ENCODE peak calls at places on chromosome 12, in five cellular contexts. V is CD8-positive, alpha-beta T cell; C is AG10803; T is upper lobe of left lung; L is kidney. J is an unnamed sample.

GRCh38 chr12:52798671-52799497 is 3.0 kb upstream of the KRT3 start:
- DNase-seq in C (peak), T (no peak), L (no peak), V (no peak), J (no peak)

GRCh38 chr12:120110550-120111501 is 5.7 kb downstream of the RAB35 start:
- DNase-seq in V (peak), T (no peak), C (no peak), L (peak), J (no peak)

GRCh38 chr12:93922583-93923006 is 225.8 kb upstream of the PLXNC1 start:
- DNase-seq in V (no peak), C (no peak), T (no peak), L (no peak), J (no peak)

GRCh38 chr12:1171657-1172056 is 180.6 kb downstream of the ERC1 start:
- DNase-seq in V (no peak), C (no peak), T (no peak), L (no peak), J (no peak)

GRCh38 chr12:3127832-3128231 is 50.7 kb downstream of the TSPAN9 start:
- DNase-seq in V (no peak), C (no peak), T (no peak), L (no peak), J (no peak)

GRCh38 chr12:109291531-109292341 is 17.3 kb downstream of the FOXN4 start:
- DNase-seq in C (peak), L (peak), V (no peak), T (peak), J (no peak)

GRCh38 chr12:84912191-84913142 is at the start of gene SLC6A15:
- DNase-seq in V (no peak), C (peak), T (peak), L (peak), J (peak)

GRCh38 chr12:12927211-12928079 is 24.5 kb downstream of the GPRC5D start:
- DNase-seq in L (peak), V (peak), T (peak), C (peak), J (no peak)

GRCh38 chr12:99960312-99960711 is 24.4 kb downstream of the ANKS1B start:
- DNase-seq in C (no peak), T (no peak), L (no peak), V (no peak), J (no peak)

GRCh38 chr12:63410197-63410596 is 258.1 kb downstream of the DPY19L2 start:
- DNase-seq in C (no peak), L (no peak), T (no peak), V (no peak), J (no peak)
- H3K4me3 ChIP-seq in C (no peak), L (no peak), T (no peak), V (no peak), J (no peak)

GRCh38 chr12:96218989-96219678 is 25.0 kb downstream of the ELK3 start:
- DNase-seq in T (no peak), C (no peak), V (no peak), L (no peak), J (no peak)
- H3K4me3 ChIP-seq in T (no peak), C (peak), V (no peak), L (no peak), J (no peak)

GRCh38 chr12:33439587-33440011 is at the start of gene SYT10:
- DNase-seq in C (no peak), V (no peak), L (peak), T (peak), J (no peak)

GRCh38 chr12:33438890-33439586 is 581 bp downstream of the SYT10 start:
- DNase-seq in C (peak), V (no peak), L (peak), T (peak), J (no peak)

GRCh38 chr12:33440477-33440876 is 858 bp upstream of the SYT10 start:
- DNase-seq in T (no peak), C (no peak), V (no peak), L (no peak), J (no peak)

GRCh38 chr12:33437598-33437997 is 2.0 kb downstream of the SYT10 start:
- DNase-seq in V (no peak), T (no peak), L (no peak), C (no peak), J (no peak)

GRCh38 chr12:33438025-33438772 is 1.4 kb downstream of the SYT10 start:
- DNase-seq in V (no peak), C (no peak), L (no peak), T (peak), J (no peak)
- H3K4me3 ChIP-seq in V (no peak), C (no peak), L (no peak), T (peak), J (peak)

DNA sequence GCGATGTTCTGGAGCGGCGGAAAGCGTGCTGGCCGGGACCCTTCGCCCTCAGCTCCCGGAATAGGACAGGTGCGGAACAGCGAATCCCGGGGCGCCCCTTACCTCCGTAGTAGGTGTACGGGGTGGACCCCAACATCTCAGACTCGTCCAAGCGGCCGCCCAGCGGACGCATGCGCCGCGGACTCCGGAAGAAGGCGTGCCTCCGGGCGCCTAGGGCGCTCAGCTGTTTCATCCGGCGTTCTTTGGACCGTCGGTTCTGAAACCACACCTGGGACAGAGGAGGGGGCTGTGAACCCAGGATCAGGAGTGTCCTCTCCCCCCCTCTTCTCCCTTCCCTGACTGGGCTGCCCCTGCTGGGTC is 4.5 kb downstream of the LHX5 start:
- DNase-seq in L (no peak), V (no peak), C (no peak), T (peak), J (no peak)
- H3K4me3 ChIP-seq in L (no peak), V (no peak), C (peak), T (peak), J (peak)

GRCh38 chr12:51320695-51321320 is 3.2 kb downstream of the BIN2 start:
- DNase-seq in T (no peak), C (peak), V (no peak), L (no peak), J (no peak)
- H3K4me3 ChIP-seq in T (no peak), C (no peak), V (peak), L (no peak), J (no peak)

DNA sequence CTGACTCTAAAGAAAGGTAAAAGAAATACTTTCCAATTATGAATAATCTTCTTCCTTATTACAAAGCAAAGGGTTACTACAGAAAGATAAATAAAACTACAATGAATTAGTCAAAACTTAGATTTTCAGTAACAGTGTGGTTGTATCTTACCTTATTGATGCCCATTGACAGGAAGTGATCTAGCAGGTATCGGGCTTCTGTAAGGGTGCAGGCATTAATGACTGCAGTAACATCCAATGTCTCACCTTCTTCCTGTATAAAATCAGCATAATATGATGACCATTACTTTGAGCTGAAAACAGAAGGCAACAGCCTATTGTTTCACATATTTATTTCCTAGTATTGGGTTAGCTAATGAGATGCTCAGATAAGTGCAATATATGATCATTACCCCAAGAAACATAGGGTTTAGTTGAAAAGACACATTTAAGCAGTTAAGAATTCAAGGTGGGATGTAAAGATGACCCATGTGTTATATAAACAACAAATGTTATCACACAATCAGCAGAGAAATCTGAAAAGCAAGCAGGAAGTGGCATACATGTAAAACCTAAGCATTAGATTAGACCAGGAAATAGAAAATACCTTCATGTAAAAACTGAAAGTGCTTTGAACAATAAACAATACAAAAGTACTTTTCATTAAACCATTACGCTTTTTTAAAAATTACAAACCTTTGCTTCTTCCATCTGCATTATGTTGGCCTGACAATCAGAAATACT is 111.2 kb downstream of the KIF21A start:
- DNase-seq in C (no peak), T (no peak), L (no peak), V (no peak), J (no peak)
- H3K4me3 ChIP-seq in C (no peak), T (no peak), L (no peak), V (no peak), J (no peak)

DNA sequence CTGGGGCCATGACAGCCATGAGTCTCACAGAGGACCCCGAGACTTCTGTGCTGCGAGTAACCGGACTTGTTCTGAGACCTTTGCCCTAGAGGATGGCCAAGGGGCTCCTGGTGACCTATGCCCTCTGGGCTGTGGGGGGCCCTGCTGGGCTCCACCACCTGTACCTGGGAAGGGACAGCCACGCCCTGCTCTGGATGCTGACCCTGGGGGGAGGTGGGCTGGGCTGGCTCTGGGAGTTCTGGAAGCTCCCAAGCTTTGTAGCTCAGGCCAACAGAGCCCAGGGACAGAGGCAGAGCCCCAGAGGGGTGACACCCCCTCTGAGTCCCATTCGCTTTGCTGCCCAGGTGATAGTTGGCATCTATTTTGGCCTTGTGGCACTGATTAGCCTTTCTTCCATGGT is 2.1 kb downstream of the DNAJC22 start:
- DNase-seq in T (peak), V (no peak), C (no peak), L (no peak), J (peak)
- H3K4me3 ChIP-seq in T (no peak), V (no peak), C (no peak), L (peak), J (no peak)

DNA sequence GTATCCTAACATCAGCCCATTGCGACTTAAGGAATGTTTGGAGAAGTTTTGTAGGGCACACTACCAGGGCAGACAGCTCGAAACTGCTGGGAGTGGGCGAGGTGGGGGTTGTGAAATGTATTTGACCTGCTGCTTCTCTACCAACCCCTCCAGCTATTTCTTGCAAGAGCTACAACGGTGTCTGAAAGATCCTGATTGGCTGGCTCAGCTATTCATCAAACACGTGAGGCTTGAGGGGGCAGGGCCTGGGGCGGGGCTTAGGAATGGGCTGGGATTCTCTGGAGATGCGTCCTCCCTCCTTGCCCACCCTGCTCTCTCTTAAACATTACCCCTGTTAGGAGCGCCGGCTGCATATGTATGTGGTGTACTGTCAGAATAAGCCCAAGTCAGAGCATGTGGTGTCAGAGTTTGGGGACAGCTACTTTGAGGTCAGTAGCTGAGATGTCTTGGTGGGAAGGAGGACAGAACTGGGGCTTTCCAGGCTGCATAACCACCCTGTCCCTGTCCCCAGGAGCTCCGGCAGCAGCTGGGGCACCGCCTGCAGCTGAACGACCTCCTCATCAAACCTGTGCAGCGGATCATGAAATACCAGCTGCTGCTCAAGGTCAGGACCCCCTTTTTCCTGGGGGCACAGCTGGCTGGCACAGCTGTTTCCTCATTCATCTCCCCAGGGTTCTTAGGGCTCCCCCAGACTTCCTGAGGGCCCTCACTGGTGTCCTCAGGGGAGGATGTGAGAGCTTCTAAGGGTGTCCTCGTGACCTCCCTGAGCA is 3.1 kb downstream of the ARHGEF25 start:
- DNase-seq in T (peak), L (peak), C (peak), V (no peak), J (no peak)
- H3K4me3 ChIP-seq in T (no peak), L (no peak), C (no peak), V (no peak), J (no peak)